ENCODE peak calls at places on chromosomes 5 and 9, in seven cellular contexts. B is nucleus accumbens, K is cardiac muscle cell, Q is fibroblast of the aortic adventitia, V is OCI-LY7, Y is NCI-H1092 treated with DMSO at 0.1 percent for 48 hours, X is astrocyte of the spinal cord. R is an unnamed sample.

GRCh38 chr5:65823174-65823573 is 101.2 kb downstream of the NLN start:
- DNase-seq in B (no peak), K (no peak), Q (no peak), V (no peak), Y (no peak), X (no peak), R (no peak)

GRCh38 chr5:40685952-40686351 is 6.2 kb downstream of the PTGER4 start:
- DNase-seq in B (no peak), K (no peak), Q (no peak), V (no peak), Y (no peak), X (no peak), R (no peak)

GRCh38 chr9:136886610-136887597 is 588 bp downstream of the TRAF2 start:
- DNase-seq in B (no peak), K (no peak), Q (peak), V (peak), Y (no peak), X (peak), R (no peak)

GRCh38 chr5:160347453-160347852 is 23.0 kb downstream of the C1QTNF2 start:
- DNase-seq in B (no peak), K (no peak), Q (no peak), V (no peak), Y (no peak), X (no peak), R (no peak)

GRCh38 chr5:103525366-103525765 is 37.2 kb downstream of the NUDT12 start:
- DNase-seq in B (no peak), K (no peak), Q (peak), V (no peak), Y (no peak), X (no peak), R (no peak)

GRCh38 chr5:88872971-88873370 is 10.0 kb downstream of the MEF2C start:
- DNase-seq in B (no peak), K (no peak), Q (no peak), V (no peak), Y (no peak), X (no peak), R (no peak)

GRCh38 chr5:129204525-129204924 is 110.0 kb downstream of the ISOC1 start:
- DNase-seq in B (no peak), K (peak), Q (peak), V (no peak), Y (no peak), X (no peak), R (no peak)

GRCh38 chr5:36090033-36090432 is 23.4 kb upstream of the UGT3A2 start:
- DNase-seq in B (no peak), K (peak), Q (peak), V (peak), Y (no peak), X (peak), R (no peak)

GRCh38 chr5:68554566-68555279 is 339.2 kb downstream of the PIK3R1 start:
- DNase-seq in B (no peak), K (peak), Q (peak), V (no peak), Y (no peak), X (peak), R (no peak)

GRCh38 chr9:71515103-71515502 is 253.2 kb downstream of the CEMIP2 start:
- DNase-seq in B (no peak), K (no peak), Q (no peak), V (no peak), Y (no peak), X (no peak), R (peak)

GRCh38 chr9:92270511-92270910 is 23.0 kb downstream of the IARS1 start:
- DNase-seq in B (no peak), K (no peak), Q (no peak), V (no peak), Y (no peak), X (no peak), R (no peak)

GRCh38 chr5:142390303-142390840 is 65.6 kb upstream of the SPRY4 start:
- DNase-seq in B (no peak), K (peak), Q (peak), V (no peak), Y (no peak), X (no peak), R (no peak)

GRCh38 chr5:175700991-175701390 is 43.1 kb downstream of the HRH2 start:
- DNase-seq in B (no peak), K (peak), Q (no peak), V (peak), Y (no peak), X (no peak), R (no peak)

GRCh38 chr5:172697123-172698121 is 56.4 kb downstream of the NEURL1B start:
- DNase-seq in B (peak), K (peak), Q (peak), V (peak), Y (peak), X (peak), R (peak)

GRCh38 chr5:111511174-111512025 is 935 bp downstream of the STARD4 start:
- DNase-seq in B (no peak), K (no peak), Q (peak), V (peak), Y (no peak), X (peak), R (no peak)

GRCh38 chr5:34721359-34721758 is 65.2 kb downstream of the RAI14 start:
- DNase-seq in B (no peak), K (peak), Q (peak), V (no peak), Y (no peak), X (no peak), R (no peak)

GRCh38 chr5:52786937-52787599 is 648 bp upstream of the ITGA1 start:
- DNase-seq in B (no peak), K (peak), Q (peak), V (peak), Y (no peak), X (peak), R (no peak)

GRCh38 chr5:156137482-156137881 is 189.5 kb upstream of the SGCD start:
- DNase-seq in B (no peak), K (no peak), Q (no peak), V (no peak), Y (no peak), X (no peak), R (no peak)

GRCh38 chr9:37029776-37030590 is 4.1 kb downstream of the PAX5 start:
- DNase-seq in B (no peak), K (no peak), Q (no peak), V (peak), Y (no peak), X (no peak), R (no peak)

GRCh38 chr9:102587231-102587630 is 407.9 kb upstream of the CYLC2 start:
- DNase-seq in B (no peak), K (no peak), Q (no peak), V (no peak), Y (no peak), X (no peak), R (no peak)

GRCh38 chr9:134477927-134478326 is 151.7 kb downstream of the RXRA start:
- DNase-seq in B (no peak), K (no peak), Q (no peak), V (no peak), Y (no peak), X (no peak), R (no peak)

GRCh38 chr9:33473216-33473615 is 508 bp downstream of the NOL6 start:
- DNase-seq in B (no peak), K (no peak), Q (no peak), V (no peak), Y (no peak), X (no peak), R (no peak)

GRCh38 chr5:72255670-72256069 is 64.4 kb downstream of the MRPS27 start:
- DNase-seq in B (no peak), K (no peak), Q (no peak), V (no peak), Y (no peak), X (no peak), R (no peak)

GRCh38 chr5:10351199-10351881 is 2.2 kb upstream of the MARCHF6 start:
- DNase-seq in B (no peak), K (peak), Q (peak), V (no peak), Y (no peak), X (peak), R (no peak)

GRCh38 chr5:116626272-116626723 is 51.7 kb upstream of the SEMA6A start:
- DNase-seq in B (peak), K (peak), Q (peak), V (no peak), Y (peak), X (peak), R (peak)

GRCh38 chr5:5598547-5599113 is 176.2 kb downstream of the ICE1 start:
- DNase-seq in B (no peak), K (no peak), Q (no peak), V (no peak), Y (no peak), X (no peak), R (no peak)

GRCh38 chr5:135033026-135033861 is 784 bp downstream of the PITX1 start:
- DNase-seq in B (no peak), K (no peak), Q (peak), V (peak), Y (peak), X (peak), R (no peak)

GRCh38 chr5:157502143-157502647 is 42.2 kb downstream of the NIPAL4 start:
- DNase-seq in B (no peak), K (no peak), Q (no peak), V (peak), Y (no peak), X (no peak), R (no peak)

GRCh38 chr9:22528485-22528884 is 81.9 kb downstream of the DMRTA1 start:
- DNase-seq in B (no peak), K (no peak), Q (peak), V (peak), Y (no peak), X (peak), R (no peak)

GRCh38 chr9:136847065-136847826 is 2.0 kb upstream of the PHPT1 start:
- DNase-seq in B (no peak), K (peak), Q (peak), V (peak), Y (no peak), X (peak), R (no peak)

GRCh38 chr5:165242701-165243100 is 1737.3 kb downstream of the MAT2B start:
- DNase-seq in B (no peak), K (no peak), Q (peak), V (no peak), Y (no peak), X (peak), R (no peak)

GRCh38 chr5:179209359-179210150 is 135.7 kb downstream of the ADAMTS2 start:
- DNase-seq in B (no peak), K (peak), Q (peak), V (no peak), Y (no peak), X (peak), R (no peak)

GRCh38 chr9:111870774-111871542 is 25.7 kb upstream of the UGCG start:
- DNase-seq in B (no peak), K (no peak), Q (no peak), V (no peak), Y (no peak), X (no peak), R (no peak)

GRCh38 chr5:96821260-96821916 is 13.6 kb upstream of the ERAP1 start:
- DNase-seq in B (no peak), K (peak), Q (no peak), V (no peak), Y (no peak), X (no peak), R (no peak)

GRCh38 chr9:84230355-84231136 is 110.0 kb downstream of the SLC28A3 start:
- DNase-seq in B (no peak), K (peak), Q (peak), V (no peak), Y (no peak), X (peak), R (no peak)

GRCh38 chr5:33892419-33893151 is 795 bp upstream of the ADAMTS12 start:
- DNase-seq in B (no peak), K (peak), Q (peak), V (no peak), Y (peak), X (peak), R (no peak)

GRCh38 chr9:23321049-23321448 is 505.0 kb downstream of the ELAVL2 start:
- DNase-seq in B (no peak), K (no peak), Q (no peak), V (no peak), Y (peak), X (no peak), R (no peak)

GRCh38 chr9:84512493-84512892 is 157.0 kb upstream of the NTRK2 start:
- DNase-seq in B (no peak), K (no peak), Q (no peak), V (no peak), Y (no peak), X (no peak), R (no peak)

GRCh38 chr9:130986311-130986940 is 22.5 kb upstream of the LAMC3 start:
- DNase-seq in B (no peak), K (no peak), Q (no peak), V (no peak), Y (no peak), X (no peak), R (no peak)

R was measured in hippocampal formation.